ENCODE peak calls at places on chromosome 5, in six cellular contexts. J, F, C, H, D and T are unnamed samples.

GRCh38 chr5:82159014-82159413 is 119.1 kb downstream of the RPS23 start:
- DNase-seq in H (peak; percentile 65), F (no peak), D (peak; percentile 74), C (no peak), J (no peak), T (no peak)

GRCh38 chr5:104540448-104540847 is 977.9 kb upstream of the NUDT12 start:
- DNase-seq in H (peak; percentile 58), F (no peak), C (no peak), D (peak; percentile 3), J (no peak), T (no peak)

GRCh38 chr5:160271396-160271795 is 41.0 kb downstream of the CCNJL start:
- DNase-seq in J (no peak), C (no peak), D (no peak), F (peak; percentile 72), H (no peak), T (no peak)

GRCh38 chr5:143923634-143924265 is 111.8 kb downstream of the HMHB1 start:
- DNase-seq in H (peak; percentile 66), J (no peak), C (no peak), D (peak; percentile 78), F (no peak), T (no peak)

GRCh38 chr5:126138475-126139005 is 284.7 kb upstream of the GRAMD2B start:
- DNase-seq in C (no peak), J (no peak), H (peak; percentile 16), D (no peak), F (no peak), T (no peak)

GRCh38 chr5:34586117-34586885 is 69.8 kb upstream of the RAI14 start:
- DNase-seq in F (no peak), C (no peak), J (no peak), D (peak; percentile 87), H (peak; percentile 97), T (no peak)

GRCh38 chr5:139740138-139740992 is 55.2 kb upstream of the PSD2 start:
- DNase-seq in F (no peak), H (no peak), C (no peak), J (no peak), D (no peak), T (no peak)

GRCh38 chr5:111227226-111227782 is 3.1 kb downstream of the CAMK4 start:
- DNase-seq in F (no peak), J (no peak), H (no peak), C (no peak), D (no peak), T (no peak)

GRCh38 chr5:26700759-26701384 is 337.5 kb downstream of the CDH9 start:
- DNase-seq in J (peak; percentile 42), F (no peak), H (no peak), C (no peak), D (peak; percentile 59), T (no peak)

GRCh38 chr5:27011274-27011673 is 27.1 kb downstream of the CDH9 start:
- DNase-seq in F (no peak), H (no peak), D (no peak), J (no peak), C (no peak), T (no peak)

GRCh38 chr5:181173420-181174342 is 26.3 kb downstream of the OR2V2 start:
- DNase-seq in J (no peak), C (peak; percentile 48), H (peak; percentile 79), F (no peak), D (peak; percentile 72), T (no peak)

GRCh38 chr5:133926960-133927615 is 41.3 kb downstream of the C5orf15 start:
- DNase-seq in F (no peak), J (no peak), D (no peak), C (no peak), H (no peak), T (no peak)

GRCh38 chr5:1183424-1184162 is 17.8 kb upstream of the SLC6A19 start:
- DNase-seq in H (no peak), J (no peak), C (no peak), D (no peak), F (peak; percentile 37), T (no peak)

GRCh38 chr5:160619381-160619780 is 197.7 kb downstream of the PTTG1 start:
- DNase-seq in C (no peak), H (no peak), D (no peak), J (no peak), F (peak; percentile 17), T (no peak)

GRCh38 chr5:96702503-96703383 is 40.6 kb downstream of the CAST start:
- DNase-seq in D (peak; percentile 100), J (no peak), H (peak; percentile 97), F (peak; percentile 93), C (peak; percentile 76), T (peak; percentile 98)

GRCh38 chr5:149829954-149830353 is 99.8 kb downstream of the PPARGC1B start:
- DNase-seq in F (no peak), C (no peak), D (no peak), J (no peak), H (no peak), T (no peak)

GRCh38 chr5:38926121-38926520 is 80.3 kb downstream of the OSMR start:
- DNase-seq in J (no peak), D (no peak), F (no peak), C (no peak), H (peak; percentile 63), T (no peak)

GRCh38 chr5:80852331-80853245 is 107.6 kb upstream of the RASGRF2 start:
- DNase-seq in F (no peak), C (no peak), H (no peak), J (no peak), D (no peak), T (no peak)

GRCh38 chr5:148042920-148043319 is 20.9 kb upstream of the SPINK5 start:
- DNase-seq in F (no peak), H (no peak), D (no peak), J (no peak), C (no peak), T (no peak)

GRCh38 chr5:119785057-119785456 is 155.7 kb downstream of the FAM170A start:
- DNase-seq in H (no peak), J (no peak), D (no peak), C (no peak), F (no peak), T (no peak)

GRCh38 chr5:62824936-62825335 is 246.3 kb downstream of the LRRC70 start:
- DNase-seq in J (no peak), H (no peak), D (no peak), C (no peak), F (no peak), T (no peak)

GRCh38 chr5:104146652-104147051 is 584.1 kb upstream of the NUDT12 start:
- DNase-seq in J (no peak), D (no peak), H (no peak), F (no peak), C (no peak), T (no peak)

GRCh38 chr5:124583469-124584350 is 162.7 kb downstream of the ZNF608 start:
- DNase-seq in J (no peak), F (no peak), H (peak; percentile 95), D (peak; percentile 82), C (no peak), T (no peak)

GRCh38 chr5:155260798-155261197 is 247.2 kb downstream of the KIF4B start:
- DNase-seq in H (no peak), C (no peak), D (no peak), F (no peak), J (no peak), T (no peak)

GRCh38 chr5:57172466-57172961 is 1.3 kb upstream of the GPBP1 start:
- DNase-seq in F (peak; percentile 32), C (peak; percentile 13), D (peak; percentile 43), J (no peak), H (no peak), T (no peak)

GRCh38 chr5:137146402-137146889 is 352.7 kb downstream of the SPOCK1 start:
- DNase-seq in C (no peak), H (peak; percentile 96), F (no peak), D (peak; percentile 99), J (no peak), T (no peak)